ENCODE peak calls at places on chromosomes 1 and 21, in nine cellular contexts. U is kidney, G is psoas muscle, Z is transverse colon, I is right lobe of liver, F is lower lobe of right lung, X is astrocyte, S is mammary epithelial cell, L is uterus. M is an unnamed sample.

GRCh38 chr1:240831191-240831631 is 219.3 kb upstream of the GREM2 start:
- DNase-seq in G (no peak), I (no peak), S (no peak), F (no peak), Z (no peak), U (no peak), L (no peak), X (peak; percentile 79), M (no peak)

GRCh38 chr21:46124083-46124925 is 26.4 kb downstream of the COL6A2 start:
- DNase-seq in Z (no peak), S (no peak), I (peak; percentile 46), F (no peak), U (peak; percentile 75), G (peak; percentile 37), X (no peak), L (peak; percentile 22), M (peak; percentile 34)

GRCh38 chr1:69120828-69121227 is 446.9 kb upstream of the LRRC7 start:
- DNase-seq in F (no peak), U (no peak), L (no peak), G (no peak), Z (no peak), S (no peak), X (no peak), I (no peak), M (no peak)

GRCh38 chr1:101460709-101461108 is 223.9 kb downstream of the S1PR1 start:
- DNase-seq in F (no peak), Z (no peak), U (no peak), G (no peak), L (no peak), I (no peak), X (no peak), S (peak; percentile 2), M (no peak)

GRCh38 chr1:98794196-98794886 is 132.8 kb downstream of the SNX7 start:
- DNase-seq in I (no peak), G (no peak), S (peak; percentile 60), F (no peak), Z (peak; percentile 36), X (peak; percentile 51), U (no peak), L (no peak), M (no peak)

GRCh38 chr1:30756545-30757195 is 904 bp downstream of the LAPTM5 start:
- DNase-seq in G (peak; percentile 84), X (peak; percentile 94), Z (peak; percentile 67), S (peak; percentile 91), F (peak; percentile 89), I (peak; percentile 66), U (peak; percentile 75), L (no peak), M (peak; percentile 94)

GRCh38 chr1:173009597-173009996 is 41.1 kb downstream of the TNFSF18 start:
- DNase-seq in L (no peak), F (peak; percentile 50), I (no peak), S (no peak), Z (no peak), U (no peak), G (no peak), X (no peak), M (no peak)

GRCh38 chr1:151001592-151001991 is 5.1 kb downstream of the MINDY1 start:
- DNase-seq in I (no peak), Z (no peak), U (no peak), S (peak; percentile 28), X (no peak), G (no peak), L (no peak), F (no peak), M (no peak)

GRCh38 chr21:38984982-38985422 is 179.3 kb downstream of the ETS2 start:
- DNase-seq in U (peak; percentile 84), I (no peak), S (peak; percentile 43), X (peak; percentile 92), G (no peak), F (no peak), Z (no peak), L (peak; percentile 49), M (no peak)

GRCh38 chr1:5374176-5374575 is 618.0 kb downstream of the NPHP4 start:
- DNase-seq in F (no peak), U (no peak), I (no peak), S (no peak), X (no peak), Z (no peak), G (no peak), L (no peak), M (no peak)

GRCh38 chr1:182035097-182035770 is 26.3 kb downstream of the ZNF648 start:
- DNase-seq in U (no peak), I (no peak), S (no peak), Z (no peak), F (no peak), G (no peak), L (no peak), X (no peak), M (no peak)

GRCh38 chr1:114164840-114165543 is 11.3 kb upstream of the SYT6 start:
- DNase-seq in F (no peak), X (no peak), S (no peak), G (no peak), Z (no peak), I (no peak), L (no peak), U (no peak), M (no peak)

GRCh38 chr1:156705918-156706646 is 699 bp upstream of the CRABP2 start:
- DNase-seq in G (peak; percentile 76), Z (peak; percentile 66), S (no peak), F (peak; percentile 70), U (peak; percentile 79), I (no peak), L (peak; percentile 81), X (no peak), M (peak; percentile 82)

GRCh38 chr1:156708245-156708661 is 2.9 kb upstream of the CRABP2 start:
- DNase-seq in Z (no peak), I (no peak), X (no peak), G (no peak), U (no peak), S (no peak), F (no peak), L (no peak), M (no peak)

GRCh38 chr1:156706647-156707008 is 1.2 kb upstream of the CRABP2 start:
- DNase-seq in S (no peak), F (peak; percentile 53), Z (peak; percentile 47), U (peak; percentile 81), L (peak; percentile 85), G (peak; percentile 78), X (no peak), I (no peak), M (peak; percentile 76)

GRCh38 chr1:156707486-156708244 is 2.3 kb upstream of the CRABP2 start:
- DNase-seq in L (peak; percentile 47), S (no peak), I (no peak), U (no peak), X (no peak), Z (no peak), G (no peak), F (no peak), M (no peak)

GRCh38 chr1:156707027-156707426 is 1.6 kb upstream of the CRABP2 start:
- DNase-seq in G (no peak), X (no peak), U (no peak), Z (no peak), S (no peak), F (no peak), I (no peak), L (no peak), M (no peak)
- H3K4me3 ChIP-seq in G (no peak overlapping the region), X (no peak overlapping the region), U (no peak overlapping the region), Z (no peak overlapping the region), S (no peak overlapping the region), F (peak overlapping the region; percentile 47), I (no peak overlapping the region), L (no peak overlapping the region), M (no peak overlapping the region)

DNA sequence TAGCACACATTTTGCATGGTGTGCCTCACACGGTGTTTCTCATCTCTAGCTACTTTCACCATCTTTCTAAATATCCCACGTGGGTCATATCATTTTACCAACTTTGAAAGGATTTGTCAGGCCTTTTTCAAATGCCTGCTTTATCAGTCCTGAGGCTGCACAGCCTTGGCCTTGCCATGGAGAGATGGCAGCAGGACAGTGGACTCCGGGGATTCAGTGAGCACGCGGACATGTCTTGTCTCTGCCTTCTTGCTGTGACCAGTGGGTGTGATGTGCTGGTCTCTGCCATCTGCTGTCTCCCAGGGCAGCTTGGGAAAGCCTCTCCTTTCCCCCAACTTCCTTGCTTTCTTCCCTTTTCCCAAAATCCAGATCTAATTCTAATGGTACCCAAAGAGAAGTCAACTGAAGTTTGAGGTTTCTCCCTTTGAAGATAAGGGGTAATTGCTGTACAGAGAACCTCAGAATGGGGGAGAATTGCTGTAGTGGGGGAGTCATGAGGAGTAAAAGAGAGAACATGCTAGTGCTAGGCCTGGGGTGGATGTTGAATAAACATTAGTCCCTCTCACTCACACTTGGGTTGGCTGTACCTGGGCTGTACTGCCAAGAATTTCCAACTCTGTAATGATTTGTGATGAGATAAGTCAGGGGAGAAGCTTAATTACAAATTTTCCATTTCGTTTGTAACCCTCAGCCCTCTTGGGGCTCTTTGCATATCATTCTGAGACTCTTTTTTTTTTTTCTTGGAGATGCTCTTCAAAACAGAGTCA is 99.5 kb downstream of the GALNT2 start:
- DNase-seq in U (no peak), I (peak; percentile 15), L (no peak), X (no peak), F (no peak), S (no peak), G (no peak), Z (no peak), M (no peak)
- H3K27ac ChIP-seq in U (no peak overlapping the region), I (no peak overlapping the region), L (no peak overlapping the region), X (no peak overlapping the region), F (no peak overlapping the region), S (no peak overlapping the region), G (no peak overlapping the region), Z (no peak overlapping the region), M (no peak overlapping the region)

DNA sequence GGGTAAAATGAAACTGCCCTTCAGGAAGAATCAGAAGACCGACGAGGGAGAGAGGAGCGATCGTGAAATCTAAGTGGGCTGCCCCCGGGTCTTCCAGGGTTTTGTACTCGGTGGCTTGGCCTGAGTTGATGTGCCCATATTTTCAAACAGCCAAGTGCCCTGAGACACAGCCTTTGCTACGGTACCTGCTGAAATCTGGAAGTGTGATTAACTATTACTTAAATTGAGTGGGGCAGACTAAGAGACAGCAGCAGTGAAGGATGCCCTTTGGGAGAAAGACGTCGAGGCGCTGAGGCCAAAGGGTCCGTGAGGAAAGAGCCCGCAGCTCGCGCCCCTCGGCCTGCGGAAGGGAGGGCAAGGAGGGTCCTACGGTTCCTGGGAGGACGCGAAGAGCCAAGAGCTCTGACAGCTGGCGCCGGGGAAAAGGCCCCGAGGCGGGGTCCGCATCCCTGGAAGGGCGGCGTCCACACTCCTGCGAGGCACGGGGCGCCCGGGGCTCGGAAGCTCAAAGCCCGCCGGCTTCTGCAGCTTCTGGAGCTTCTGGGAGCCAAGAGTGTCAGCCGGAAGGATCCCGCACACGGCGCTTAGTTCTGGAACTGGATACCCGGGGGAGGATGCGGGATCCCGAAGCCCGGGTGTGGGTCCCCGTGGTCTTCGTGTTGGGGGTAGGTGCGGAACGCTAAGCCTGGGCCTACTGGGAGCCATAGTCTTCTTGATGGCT is 15.4 kb upstream of the RNU1-4 start:
- DNase-seq in Z (peak; percentile 13), X (no peak), F (no peak), L (no peak), S (no peak), G (peak; percentile 62), U (peak; percentile 90), I (peak; percentile 57), M (peak; percentile 82)
- H3K4me3 ChIP-seq in Z (no peak overlapping the region), X (no peak overlapping the region), F (no peak overlapping the region), L (no peak overlapping the region), S (no peak overlapping the region), G (no peak overlapping the region), U (no peak overlapping the region), I (no peak overlapping the region), M (no peak overlapping the region)

DNA sequence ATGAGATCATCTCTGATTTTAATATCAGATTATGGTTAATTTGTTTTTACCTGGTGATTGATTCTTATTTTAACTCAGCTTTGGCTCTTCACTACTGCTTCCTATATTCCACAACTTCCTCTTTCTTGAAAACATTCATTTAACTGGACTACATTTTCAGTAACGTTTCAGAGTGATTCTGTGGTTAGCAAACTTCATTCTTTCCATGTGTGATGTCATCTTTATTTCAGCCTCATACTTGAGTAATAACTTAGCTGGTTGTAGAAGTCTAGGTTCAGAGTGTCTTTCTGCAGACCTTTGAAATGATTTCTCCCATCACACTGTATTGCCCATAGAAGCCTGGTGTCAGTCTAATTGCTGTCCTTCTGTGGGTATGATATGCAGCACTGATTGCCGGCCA is 36.0 kb upstream of the SLC35F3 start:
- DNase-seq in F (no peak), L (no peak), I (no peak), U (no peak), G (no peak), S (peak; percentile 26), Z (no peak), X (peak; percentile 83), M (no peak)
- H3K27ac ChIP-seq in F (no peak overlapping the region), L (peak overlapping the region; percentile 59), I (no peak overlapping the region), U (no peak overlapping the region), G (no peak overlapping the region), S (no peak overlapping the region), Z (no peak overlapping the region), X (peak overlapping the region; percentile 43), M (no peak overlapping the region)

M was measured in spleen.